ENCODE peak calls at places on chromosome 5, in six cellular contexts. D is NCI-H2081; U is activated CD4-positive, alpha-beta T cell treated with anti-CD3 and anti-CD28 coated beads for 36 hours; V is T-helper 1 cell; K is T-cell; J is stimulated activated CD4-positive, alpha-beta T cell treated with anti-CD3 and anti-CD28 coated beads, Interleukin-12 subunit alpha, Interleukin-12 subunit beta, amount 100 ng/mL, for 48 hours. C is an unnamed sample.
A peak's percentile ranks its signal among the peaks of the same experiment; 100 is the strongest.

GRCh38 chr5:10352404-10353240 is 873 bp upstream of the MARCHF6 start:
- DNase-seq in D (no peak), U (peak; percentile 63), J (no peak), K (no peak), V (no peak), C (peak; percentile 69)

GRCh38 chr5:645421-645820 is 33.3 kb downstream of the CEP72 start:
- DNase-seq in D (no peak), V (no peak), U (no peak), J (no peak), K (no peak), C (no peak)

GRCh38 chr5:54902817-54903473 is 82.4 kb downstream of the ESM1 start:
- DNase-seq in K (no peak), D (no peak), V (no peak), J (peak; percentile 49), U (peak; percentile 75), C (no peak)

GRCh38 chr5:6728011-6728794 is 15.0 kb downstream of the TENT4A start:
- DNase-seq in D (peak; percentile 73), V (no peak), J (no peak), U (peak; percentile 42), K (no peak), C (peak; percentile 82)

GRCh38 chr5:119313876-119314605 is 41.8 kb upstream of the TNFAIP8 start:
- DNase-seq in V (no peak), J (no peak), D (no peak), U (no peak), K (no peak), C (no peak)

GRCh38 chr5:1161832-1162229 is 39.6 kb upstream of the SLC6A19 start:
- DNase-seq in D (peak; percentile 74), K (no peak), U (no peak), V (no peak), J (no peak), C (peak; percentile 25)

GRCh38 chr5:155624597-155625241 is 611.2 kb downstream of the KIF4B start:
- DNase-seq in V (no peak), K (no peak), U (no peak), D (no peak), J (no peak), C (no peak)

GRCh38 chr5:140548791-140549190 is 1.3 kb downstream of the EIF4EBP3 start:
- DNase-seq in U (no peak), V (no peak), K (no peak), J (no peak), D (no peak), C (no peak)

GRCh38 chr5:150671509-150672236 is 10.6 kb downstream of the MYOZ3 start:
- DNase-seq in U (peak; percentile 35), K (no peak), J (no peak), D (no peak), V (no peak), C (no peak)

GRCh38 chr5:125501396-125501795 is 755.0 kb upstream of the ZNF608 start:
- DNase-seq in K (no peak), D (no peak), U (no peak), V (no peak), J (no peak), C (no peak)

GRCh38 chr5:150511641-150512367 is 3.9 kb downstream of the NDST1 start:
- DNase-seq in U (no peak), J (no peak), K (no peak), D (no peak), V (no peak), C (no peak)

GRCh38 chr5:68071731-68072130 is 143.8 kb upstream of the PIK3R1 start:
- DNase-seq in D (no peak), U (no peak), K (no peak), J (no peak), V (no peak), C (no peak)

GRCh38 chr5:37840036-37840909 is at the start of gene GDNF:
- DNase-seq in U (peak; percentile 10), V (no peak), J (no peak), D (no peak), K (no peak), C (peak; percentile 14)

GRCh38 chr5:151703227-151703626 is 16.5 kb upstream of the SPARC start:
- DNase-seq in D (no peak), V (no peak), J (no peak), U (no peak), K (no peak), C (peak; percentile 4)

GRCh38 chr5:152260940-152261339 is 144.1 kb downstream of the NMUR2 start:
- DNase-seq in U (no peak), K (no peak), V (no peak), D (no peak), J (no peak), C (no peak)

GRCh38 chr5:118310412-118310811 is 677.9 kb downstream of the DTWD2 start:
- DNase-seq in U (no peak), K (no peak), D (no peak), V (no peak), J (no peak), C (no peak)

GRCh38 chr5:574906-575305 is 37.2 kb upstream of the CEP72 start:
- DNase-seq in U (no peak), V (no peak), D (no peak), K (no peak), J (no peak), C (no peak)

GRCh38 chr5:129358069-129358468 is 102.0 kb upstream of the ADAMTS19 start:
- DNase-seq in U (no peak), V (no peak), K (no peak), D (no peak), J (no peak), C (no peak)

GRCh38 chr5:34903260-34903659 is 12.0 kb downstream of the RAD1 start:
- DNase-seq in K (no peak), D (no peak), J (no peak), V (no peak), U (no peak), C (no peak)

GRCh38 chr5:138985683-138986082 is 110.5 kb upstream of the LRRTM2 start:
- DNase-seq in K (no peak), U (no peak), J (no peak), V (no peak), D (no peak), C (no peak)

GRCh38 chr5:18740301-18740700 is 1106.0 kb downstream of the TAF11L14 start:
- DNase-seq in K (no peak), D (no peak), U (no peak), V (no peak), J (no peak), C (no peak)

GRCh38 chr5:14464661-14465060 is 116.9 kb upstream of the OTULINL start:
- DNase-seq in U (no peak), J (no peak), K (no peak), V (no peak), D (peak; percentile 98), C (peak; percentile 84)

GRCh38 chr5:150208187-150209015 is 18.5 kb downstream of the SLC6A7 start:
- DNase-seq in U (no peak), J (no peak), D (no peak), K (no peak), V (no peak), C (no peak)

GRCh38 chr5:164597293-164597900 is 1092.0 kb downstream of the MAT2B start:
- DNase-seq in J (no peak), V (no peak), D (no peak), K (no peak), U (peak; percentile 23), C (peak; percentile 0)

GRCh38 chr5:96752341-96753016 is 55.3 kb downstream of the ERAP1 start:
- DNase-seq in D (peak; percentile 54), V (peak; percentile 54), U (peak; percentile 36), J (no peak), K (no peak), C (peak; percentile 45)

GRCh38 chr5:124263680-124264491 is 482.6 kb downstream of the ZNF608 start:
- DNase-seq in K (no peak), U (no peak), J (no peak), V (no peak), D (peak; percentile 77), C (peak; percentile 80)

GRCh38 chr5:132943362-132944022 is 19.9 kb downstream of the AFF4 start:
- DNase-seq in D (no peak), K (no peak), V (no peak), J (no peak), U (no peak), C (no peak)

GRCh38 chr5:14685757-14686156 is 21.2 kb downstream of the OTULIN start:
- DNase-seq in U (peak; percentile 64), K (peak; percentile 32), D (peak; percentile 87), V (peak; percentile 25), J (no peak), C (peak; percentile 63)

GRCh38 chr5:178191661-178192060 is 4.5 kb upstream of the GMCL2 start:
- DNase-seq in U (no peak), K (no peak), V (no peak), J (no peak), D (no peak), C (no peak)

GRCh38 chr5:158303261-158303660 is 444.3 kb upstream of the CLINT1 start:
- DNase-seq in V (no peak), U (no peak), K (no peak), J (no peak), D (no peak), C (no peak)

GRCh38 chr5:2797160-2797559 is 45.7 kb upstream of the IRX2 start:
- DNase-seq in U (no peak), D (no peak), V (no peak), J (no peak), K (no peak), C (peak; percentile 95)

GRCh38 chr5:139177809-139178581 is 20.2 kb downstream of the SIL1 start:
- DNase-seq in K (no peak), D (peak; percentile 89), V (no peak), J (no peak), U (no peak), C (peak; percentile 83)

GRCh38 chr5:177452688-177453638 is 6.3 kb downstream of the PRR7 start:
- DNase-seq in V (no peak), K (no peak), J (no peak), U (no peak), D (peak; percentile 64), C (no peak)

GRCh38 chr5:111453747-111454146 is 58.6 kb downstream of the STARD4 start:
- DNase-seq in J (no peak), V (no peak), K (no peak), D (peak; percentile 63), U (no peak), C (no peak)